ENCODE peak calls at places on chromosomes 1 and 21, in seven cellular contexts. K is hepatocyte, I is fibroblast of lung, T is neural progenitor cell, V is K562, B is H9, D is IMR-90. L is an unnamed sample. For H4K20me1, the result is how much of the 10 kb centered on the place peaks cover.

GRCh38 chr1:94068096-94068830 is 52.7 kb downstream of the ABCA4 start:
- DNase-seq in K (peak), I (no peak), T (no peak), V (no peak), B (no peak), D (peak), L (no peak)

GRCh38 chr1:7644906-7645750 is 126.0 kb upstream of the VAMP3 start:
- DNase-seq in K (no peak), I (no peak), T (no peak), V (no peak), B (no peak), D (peak), L (no peak)

GRCh38 chr21:16377120-16377658 is 647.4 kb downstream of the USP25 start:
- DNase-seq in K (no peak), I (no peak), T (no peak), V (no peak), B (no peak), D (no peak), L (no peak)

GRCh38 chr21:34367320-34367935 is 3.6 kb downstream of the KCNE2 start:
- DNase-seq in K (peak), I (peak), T (peak), V (no peak), B (peak), D (peak), L (peak)

GRCh38 chr1:169466259-169467230 is 19.2 kb downstream of the SLC19A2 start:
- DNase-seq in K (peak), I (peak), T (no peak), V (peak), B (no peak), D (peak), L (no peak)

GRCh38 chr1:248748211-248748610 is 7.3 kb downstream of the LYPD8 start:
- DNase-seq in K (no peak), I (no peak), T (no peak), V (no peak), B (no peak), D (no peak), L (no peak)

GRCh38 chr1:36203554-36204346 is 20.5 kb upstream of the THRAP3 start:
- DNase-seq in K (peak), I (peak), T (peak), V (peak), B (peak), D (peak), L (no peak)

GRCh38 chr1:72397786-72398185 is 115.4 kb upstream of the NEGR1 start:
- DNase-seq in K (no peak), I (peak), T (peak), V (no peak), B (no peak), D (peak), L (no peak)

GRCh38 chr1:61482170-61482569 is 242.8 kb downstream of the TM2D1 start:
- DNase-seq in K (no peak), I (no peak), T (no peak), V (no peak), B (no peak), D (no peak), L (no peak)

GRCh38 chr1:147613506-147613905 is 56.8 kb downstream of the ACP6 start:
- DNase-seq in K (no peak), I (peak), T (no peak), V (no peak), B (no peak), D (peak), L (no peak)

GRCh38 chr1:110463695-110464094 is 12.7 kb downstream of the PROK1 start:
- DNase-seq in K (no peak), I (no peak), T (no peak), V (no peak), B (no peak), D (peak), L (no peak)

GRCh38 chr1:215793210-215793609 is 226.1 kb downstream of the KCTD3 start:
- DNase-seq in K (no peak), I (peak), T (no peak), V (no peak), B (no peak), D (peak), L (no peak)

GRCh38 chr1:5855196-5855897 is 136.9 kb downstream of the NPHP4 start:
- DNase-seq in K (no peak), I (no peak), T (no peak), V (no peak), B (no peak), D (no peak), L (no peak)

GRCh38 chr1:3393024-3393986 is 61.2 kb upstream of the ARHGEF16 start:
- DNase-seq in K (peak), I (no peak), T (peak), V (no peak), B (peak), D (peak), L (no peak)

GRCh38 chr1:185894806-185895205 is 160.6 kb downstream of the HMCN1 start:
- DNase-seq in K (no peak), I (peak), T (no peak), V (no peak), B (no peak), D (peak), L (no peak)

GRCh38 chr1:87501738-87502137 is 173.1 kb downstream of the LMO4 start:
- DNase-seq in K (no peak), I (no peak), T (no peak), V (no peak), B (no peak), D (peak), L (no peak)

DNA sequence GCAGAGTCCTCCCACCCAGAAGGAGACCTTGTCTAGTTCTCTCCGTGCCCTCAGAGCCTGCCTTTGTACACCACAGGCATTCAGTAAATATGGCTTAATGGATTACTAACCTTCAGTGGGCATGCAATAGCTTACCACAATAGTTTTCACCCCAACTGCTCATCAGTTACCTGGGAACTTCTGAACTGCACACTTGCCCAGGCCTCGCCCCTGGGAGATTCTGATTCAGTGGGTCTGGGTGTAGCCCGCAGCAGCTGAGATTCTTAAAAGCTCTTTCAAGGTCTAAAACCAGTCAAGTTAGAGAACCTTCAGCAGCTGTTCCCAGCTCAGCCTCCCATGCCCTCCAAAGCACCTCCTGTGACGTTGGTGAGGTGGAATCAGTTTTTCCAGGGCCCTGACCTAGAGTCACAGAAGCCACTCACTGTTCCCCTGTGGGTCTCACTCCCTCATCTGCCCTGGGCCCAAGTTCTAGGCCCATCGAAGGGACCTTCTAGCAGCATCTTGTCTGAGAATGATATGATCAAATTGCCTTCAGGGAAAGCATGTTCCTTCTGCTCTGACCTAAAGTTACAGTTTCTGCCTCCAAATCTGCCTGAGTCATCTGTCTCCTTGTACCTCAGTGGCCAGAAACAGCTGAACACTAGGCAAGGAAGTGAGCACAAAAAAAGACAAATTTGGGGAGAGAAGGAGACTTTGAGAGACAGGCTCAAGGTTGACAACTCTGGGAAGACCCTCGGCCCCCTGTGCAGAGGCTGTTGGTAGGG is 10.8 kb downstream of the ASAP3 start:
- DNase-seq in K (no peak), I (peak), T (no peak), V (no peak), B (no peak), D (peak), L (no peak)
- H4K20me1 ChIP-seq in K (under half), I (under half), T (under half), V (under half), B (under half), D (under half), L (under half)

DNA sequence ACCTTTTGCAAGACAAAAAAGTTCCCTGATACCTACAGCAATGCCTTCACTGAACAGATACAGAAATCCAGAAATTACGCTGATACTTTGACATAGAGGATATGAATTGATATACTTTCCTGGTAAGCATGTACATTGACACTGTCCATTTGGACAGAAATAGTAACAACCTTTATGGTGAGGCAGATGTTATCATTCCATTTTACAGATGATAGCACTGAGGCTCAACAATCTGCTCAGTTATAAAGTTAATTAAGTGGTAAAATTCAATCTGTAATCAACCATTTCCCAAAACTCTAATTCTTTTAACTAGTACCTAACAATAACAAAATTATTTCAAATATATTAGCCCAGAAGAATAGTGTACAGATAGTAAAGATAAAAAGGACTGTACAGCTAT is 20.6 kb downstream of the SCAF4 start:
- DNase-seq in K (no peak), I (no peak), T (no peak), V (no peak), B (no peak), D (no peak), L (no peak)
- H4K20me1 ChIP-seq in K (half or more), I (under half), T (half or more), V (under half), B (under half), D (half or more), L (half or more)

GRCh38 chr1:237556911-237557310 is 333.8 kb downstream of the ZP4 start:
- DNase-seq in K (no peak), I (no peak), T (no peak), V (no peak), B (no peak), D (no peak), L (no peak)

GRCh38 chr1:237566581-237566980 is 324.1 kb downstream of the ZP4 start:
- DNase-seq in K (no peak), I (no peak), T (no peak), V (no peak), B (no peak), D (no peak), L (no peak)

GRCh38 chr1:237565236-237565635 is 325.5 kb downstream of the ZP4 start:
- DNase-seq in K (no peak), I (no peak), T (no peak), V (no peak), B (no peak), D (no peak), L (no peak)

GRCh38 chr1:237562247-237562823 is 328.4 kb downstream of the ZP4 start:
- DNase-seq in K (peak), I (peak), T (peak), V (peak), B (no peak), D (peak), L (peak)
- H4K20me1 ChIP-seq in K (under half), I (under half), T (under half), V (under half), B (under half), D (under half), L (under half)

GRCh38 chr1:116323419-116323987 is 49.5 kb upstream of the ATP1A1 start:
- DNase-seq in K (no peak), I (no peak), T (no peak), V (no peak), B (no peak), D (no peak), L (no peak)

GRCh38 chr1:116324411-116324810 is 48.6 kb upstream of the ATP1A1 start:
- DNase-seq in K (no peak), I (no peak), T (no peak), V (no peak), B (no peak), D (no peak), L (no peak)

GRCh38 chr1:116322752-116323405 is 50.2 kb upstream of the ATP1A1 start:
- DNase-seq in K (peak), I (no peak), T (no peak), V (no peak), B (no peak), D (no peak), L (no peak)

GRCh38 chr1:116320846-116321245 is 52.2 kb upstream of the ATP1A1 start:
- DNase-seq in K (no peak), I (no peak), T (no peak), V (no peak), B (no peak), D (no peak), L (no peak)

DNA sequence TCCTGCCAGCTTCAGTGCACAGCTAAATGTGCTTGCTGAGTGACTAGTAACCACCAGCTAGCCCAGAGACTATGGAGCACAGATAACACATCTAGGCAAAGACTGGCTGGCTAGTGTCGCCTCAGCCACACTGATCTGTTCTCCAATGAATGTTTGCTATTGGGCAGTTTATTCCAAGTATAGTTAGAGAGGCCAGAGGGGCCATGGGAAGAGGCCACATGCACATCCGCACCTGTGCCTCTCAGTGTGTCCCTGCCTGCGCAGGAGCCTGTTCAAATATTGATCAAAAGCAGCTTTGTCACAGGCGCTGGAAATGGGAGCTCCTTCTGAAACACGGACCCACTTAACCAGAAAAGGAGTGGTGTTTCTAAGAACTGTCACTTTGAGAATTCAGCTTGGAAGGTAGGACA is 51.3 kb upstream of the ATP1A1 start:
- DNase-seq in K (no peak), I (no peak), T (no peak), V (no peak), B (no peak), D (no peak), L (no peak)
- H4K20me1 ChIP-seq in K (under half), I (under half), T (under half), V (under half), B (under half), D (under half), L (under half)